ENCODE peak calls at places on chromosomes 1 and 21, in six cellular contexts. W is MM.1S, F is OCI-LY7, Q is hepatocyte, B is SK-N-SH, P is GM23338. O is an unnamed sample. For H3K9me2, the result is how much of the 10 kb centered on the place peaks cover.

GRCh38 chr1:27455166-27455811 is 34.7 kb downstream of the WASF2 start:
- DNase-seq in W (peak), F (no peak), Q (peak), B (peak), P (no peak), O (no peak)

GRCh38 chr1:211468595-211468994 is 23.4 kb downstream of the RD3 start:
- DNase-seq in W (no peak), F (no peak), Q (no peak), B (no peak), P (no peak), O (no peak)

GRCh38 chr1:153978274-153978909 is 918 bp upstream of the JTB start:
- DNase-seq in W (no peak), F (no peak), Q (no peak), B (no peak), P (no peak), O (no peak)

GRCh38 chr21:36478207-36478701 is 1.7 kb downstream of the CLDN14 start:
- DNase-seq in W (no peak), F (no peak), Q (peak), B (no peak), P (no peak), O (peak)

GRCh38 chr1:211328866-211329265 is 2.2 kb downstream of the TRAF5 start:
- DNase-seq in W (no peak), F (peak), Q (no peak), B (no peak), P (no peak), O (no peak)

GRCh38 chr1:9315411-9316079 is 22.9 kb downstream of the SPSB1 start:
- DNase-seq in W (peak), F (no peak), Q (no peak), B (no peak), P (no peak), O (no peak)

GRCh38 chr1:207309775-207310273 is 11.7 kb upstream of the CD55 start:
- DNase-seq in W (no peak), F (peak), Q (peak), B (no peak), P (peak), O (peak)

GRCh38 chr1:64663654-64664053 is 81.2 kb upstream of the RAVER2 start:
- DNase-seq in W (peak), F (peak), Q (peak), B (peak), P (peak), O (peak)

GRCh38 chr1:203628185-203628996 is 1.8 kb downstream of the ATP2B4 start:
- DNase-seq in W (no peak), F (no peak), Q (peak), B (no peak), P (peak), O (no peak)

GRCh38 chr1:10848109-10848684 is 51.8 kb upstream of the CASZ1 start:
- DNase-seq in W (no peak), F (no peak), Q (peak), B (no peak), P (no peak), O (no peak)

GRCh38 chr1:100443739-100444571 is 91.6 kb downstream of the CDC14A start:
- DNase-seq in W (peak), F (peak), Q (peak), B (no peak), P (no peak), O (peak)

GRCh38 chr21:41508415-41509205 is 652 bp upstream of the TMPRSS2 start:
- DNase-seq in W (no peak), F (no peak), Q (peak), B (no peak), P (peak), O (no peak)

GRCh38 chr1:15158506-15159165 is 5.1 kb downstream of the TMEM51 start:
- DNase-seq in W (no peak), F (no peak), Q (peak), B (no peak), P (no peak), O (peak)

GRCh38 chr1:230641346-230641745 is 935 bp upstream of the COG2 start:
- DNase-seq in W (no peak), F (no peak), Q (no peak), B (no peak), P (no peak), O (peak)

GRCh38 chr1:169809370-169810095 is 14.8 kb upstream of the METTL18 start:
- DNase-seq in W (peak), F (peak), Q (peak), B (peak), P (peak), O (peak)

GRCh38 chr1:153371231-153371630 is 4.2 kb downstream of the S100A12 start:
- DNase-seq in W (no peak), F (no peak), Q (no peak), B (no peak), P (no peak), O (peak)

GRCh38 chr1:109923131-109923945 is 12.7 kb downstream of the CSF1 start:
- DNase-seq in W (peak), F (peak), Q (no peak), B (peak), P (peak), O (no peak)

GRCh38 chr1:169957884-169958283 is 64.2 kb upstream of the SCYL3 start:
- DNase-seq in W (no peak), F (no peak), Q (no peak), B (no peak), P (no peak), O (no peak)

GRCh38 chr1:169750041-169750440 is 16.2 kb upstream of the SELE start:
- DNase-seq in W (no peak), F (no peak), Q (no peak), B (no peak), P (no peak), O (no peak)

GRCh38 chr1:30807318-30808066 is 49.9 kb upstream of the LAPTM5 start:
- DNase-seq in W (no peak), F (no peak), Q (no peak), B (peak), P (no peak), O (no peak)

GRCh38 chr1:103372866-103373265 is 152.6 kb upstream of the RNPC3 start:
- DNase-seq in W (no peak), F (no peak), Q (no peak), B (no peak), P (no peak), O (no peak)

GRCh38 chr1:167926486-167926997 is 9.9 kb upstream of the DCAF6 start:
- DNase-seq in W (no peak), F (no peak), Q (peak), B (peak), P (peak), O (no peak)

DNA sequence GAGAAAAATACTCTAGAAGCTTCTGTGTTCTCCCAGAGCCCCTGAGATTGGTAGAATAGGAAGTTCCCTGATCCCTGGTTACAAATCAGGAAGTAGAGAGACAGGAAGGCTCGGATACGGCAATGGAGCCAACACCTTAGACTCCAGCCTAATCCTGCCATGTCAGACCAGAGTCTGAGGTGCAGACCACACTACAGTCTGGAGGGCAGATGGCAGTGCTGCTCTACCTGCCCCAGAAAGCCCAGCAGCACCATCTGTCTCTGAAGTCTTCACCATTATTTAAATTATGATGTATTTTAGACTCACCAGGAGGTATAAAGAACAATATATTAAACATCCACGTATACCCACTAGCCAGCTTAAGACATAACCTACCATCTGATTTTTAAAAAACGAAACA is 93.0 kb downstream of the MTR start:
- DNase-seq in W (no peak), F (no peak), Q (no peak), B (no peak), P (no peak), O (no peak)
- TF ChIP-seq EZH2phosphoT487 in W (no peak), F (no peak), Q (no peak), B (no peak), P (no peak), O (no peak)

GRCh38 chr1:192973988-192974387 is 85.2 kb downstream of the UCHL5 start:
- DNase-seq in W (no peak), F (no peak), Q (no peak), B (no peak), P (no peak), O (no peak)

GRCh38 chr1:192976576-192976975 is 82.6 kb downstream of the UCHL5 start:
- DNase-seq in W (no peak), F (no peak), Q (no peak), B (no peak), P (no peak), O (no peak)

GRCh38 chr1:192977089-192977706 is 82.0 kb downstream of the UCHL5 start:
- DNase-seq in W (no peak), F (no peak), Q (no peak), B (no peak), P (peak), O (no peak)

GRCh38 chr1:192974701-192975100 is 84.5 kb downstream of the UCHL5 start:
- DNase-seq in W (no peak), F (no peak), Q (no peak), B (no peak), P (no peak), O (no peak)

GRCh38 chr1:192973202-192973601 is 86.0 kb downstream of the UCHL5 start:
- DNase-seq in W (no peak), F (no peak), Q (no peak), B (no peak), P (no peak), O (no peak)
- H3K9me2 ChIP-seq in W (under half), F (under half), Q (under half), B (under half), P (under half), O (under half)

GRCh38 chr1:183363967-183364366 is 54.2 kb downstream of the NMNAT2 start:
- DNase-seq in W (no peak), F (no peak), Q (no peak), B (no peak), P (no peak), O (no peak)
- TF ChIP-seq CTCF in W (no peak), F (no peak), Q (no peak), B (no peak), P (no peak), O (no peak)

DNA sequence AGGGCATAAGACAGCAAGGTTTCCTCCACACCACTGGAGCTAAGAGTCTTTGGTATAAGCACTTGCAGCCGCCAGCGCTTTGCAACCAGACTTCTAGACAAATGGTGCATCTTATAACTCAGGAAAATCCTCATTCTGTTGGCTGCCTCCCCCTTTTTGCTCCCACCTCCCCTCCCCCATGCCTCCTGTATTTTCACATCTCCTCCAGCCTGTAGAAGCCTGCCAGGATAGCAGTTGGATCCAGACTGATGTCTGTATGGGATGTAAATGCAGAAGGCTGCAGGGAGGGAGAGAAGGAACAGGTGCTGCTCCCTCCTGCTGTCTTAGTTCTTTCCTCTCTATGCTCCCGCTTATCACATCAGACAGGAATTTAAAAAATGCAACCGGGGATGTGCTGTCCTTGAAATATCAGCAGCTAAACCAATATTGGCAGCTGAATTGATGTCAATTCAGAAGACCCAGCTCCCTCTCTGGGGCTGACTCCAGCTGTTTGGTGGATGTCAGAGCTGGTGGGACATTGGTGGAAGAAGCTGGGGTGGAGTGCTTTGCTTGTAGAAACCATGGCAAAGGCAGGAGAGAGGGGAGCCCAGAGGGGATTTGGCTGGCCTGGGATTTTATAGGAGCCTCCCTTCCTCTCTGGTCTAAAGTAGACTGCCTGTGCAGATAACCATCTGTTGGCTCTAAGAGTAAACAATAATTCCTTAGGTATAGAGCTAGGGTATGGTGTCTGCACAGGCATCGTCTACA is 53.5 kb downstream of the NFASC start:
- DNase-seq in W (no peak), F (no peak), Q (peak), B (no peak), P (peak), O (peak)
- TF ChIP-seq EZH2phosphoT487 in W (no peak), F (no peak), Q (no peak), B (no peak), P (no peak), O (no peak)

GRCh38 chr1:57295326-57295725 is 128.5 kb downstream of the DAB1 start:
- DNase-seq in W (no peak), F (no peak), Q (no peak), B (no peak), P (no peak), O (no peak)
- H3K9me2 ChIP-seq in W (under half), F (under half), Q (under half), B (under half), P (under half), O (under half)

DNA sequence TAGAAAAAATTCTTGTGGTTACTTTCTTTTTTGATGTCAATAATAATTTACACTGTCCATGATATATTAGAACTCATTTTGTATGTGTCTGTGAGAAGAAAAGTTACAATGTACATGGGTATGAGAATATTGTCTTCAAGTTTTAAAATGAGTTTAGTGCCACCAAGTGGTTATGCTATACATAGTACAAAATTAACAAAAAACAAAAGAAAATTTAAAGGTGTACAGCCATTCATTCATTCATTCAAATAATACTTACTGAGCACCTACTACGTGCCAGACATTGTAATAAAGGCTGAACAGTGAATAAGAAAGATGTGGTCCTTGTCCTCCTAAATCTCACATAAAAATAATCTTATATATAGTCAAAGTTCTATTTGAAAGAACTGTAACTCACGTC is 27.7 kb downstream of the UCHL5 start:
- DNase-seq in W (peak), F (peak), Q (peak), B (peak), P (no peak), O (peak)
- TF ChIP-seq CTCF in W (peak), F (peak), Q (peak), B (peak), P (peak), O (peak)

GRCh38 chr1:88683516-88683847 is 591 bp upstream of the PKN2 start:
- DNase-seq in W (peak), F (peak), Q (peak), B (no peak), P (peak), O (peak)
- TF ChIP-seq EZH2phosphoT487 in W (no peak), F (no peak), Q (no peak), B (no peak), P (no peak), O (no peak)

GRCh38 chr1:6002714-6003501 is 10.7 kb upstream of the NPHP4 start:
- DNase-seq in W (no peak), F (no peak), Q (no peak), B (peak), P (peak), O (no peak)
- H3K9me2 ChIP-seq in W (under half), F (under half), Q (under half), B (under half), P (under half), O (under half)